ENCODE peak calls at places on chromosomes 12 and 14, in ten cellular contexts. T is stimulated activated CD4-positive, alpha-beta T cell treated with anti-CD3 and anti-CD28 coated beads, Interleukin-1b, Interleukin-23, amount 100 ng/mL, for 24 hours; Q is left cardiac atrium; W is kidney; E is left ventricle myocardium superior; J is effector memory CD8-positive, alpha-beta T cell; V is GM23248; R is WTC11; K is NCI-H2081; X is nucleus accumbens. M is an unnamed sample.
A peak's percentile ranks its signal among the peaks of the same experiment; 100 is the strongest.

GRCh38 chr12:106070147-106070546 is 68.6 kb downstream of the NUAK1 start:
- DNase-seq in R (no peak), V (no peak), E (no peak), K (no peak), Q (no peak), W (no peak), T (no peak), X (no peak), J (no peak), M (no peak)

GRCh38 chr12:14510574-14510973 is 57.1 kb downstream of the PLBD1 start:
- DNase-seq in X (no peak), R (no peak), V (no peak), K (no peak), W (no peak), Q (no peak), J (no peak), T (no peak), E (no peak), M (no peak)

GRCh38 chr14:74474376-74474775 is 18.7 kb downstream of the NPC2 start:
- DNase-seq in K (no peak), X (no peak), T (no peak), W (no peak), R (no peak), V (peak; percentile 19), Q (no peak), J (no peak), E (no peak), M (no peak)

GRCh38 chr14:56498112-56498511 is 81.5 kb upstream of the TMEM260 start:
- DNase-seq in J (no peak), T (no peak), Q (no peak), R (no peak), E (no peak), K (no peak), X (no peak), V (no peak), W (no peak), M (no peak)

GRCh38 chr12:20497707-20498106 is 129.4 kb downstream of the PDE3A start:
- DNase-seq in E (no peak), K (no peak), W (no peak), T (no peak), Q (no peak), X (no peak), V (no peak), J (no peak), R (no peak), M (no peak)

GRCh38 chr12:130438243-130438620 is 100.5 kb downstream of the PIWIL1 start:
- DNase-seq in V (no peak), T (no peak), E (no peak), R (no peak), K (no peak), J (no peak), X (no peak), Q (no peak), W (peak; percentile 36), M (no peak)

GRCh38 chr12:107650977-107651376 is 34.6 kb upstream of the PWP1 start:
- DNase-seq in T (no peak), R (no peak), E (no peak), Q (no peak), V (no peak), J (no peak), W (no peak), X (no peak), K (no peak), M (no peak)

GRCh38 chr12:1131811-1132224 is 140.8 kb downstream of the ERC1 start:
- DNase-seq in X (no peak), T (no peak), V (no peak), J (no peak), E (no peak), K (peak; percentile 64), W (no peak), R (no peak), Q (no peak), M (no peak)

GRCh38 chr12:32087301-32087700 is 19.3 kb upstream of the BICD1 start:
- DNase-seq in X (no peak), R (no peak), E (no peak), T (no peak), J (no peak), W (no peak), Q (no peak), K (no peak), V (no peak), M (no peak)

GRCh38 chr14:92686763-92687427 is 61.5 kb downstream of the LGMN start:
- DNase-seq in V (peak; percentile 83), K (peak; percentile 85), X (peak; percentile 49), R (peak; percentile 94), J (no peak), E (peak; percentile 90), W (peak; percentile 91), Q (peak; percentile 82), T (peak; percentile 25), M (peak; percentile 84)

GRCh38 chr12:47736877-47737676 is 11.8 kb upstream of the ENDOU start:
- DNase-seq in Q (peak; percentile 91), V (peak; percentile 78), K (no peak), R (peak; percentile 38), T (no peak), W (peak; percentile 96), E (peak; percentile 94), J (no peak), X (peak; percentile 69), M (no peak)

GRCh38 chr14:102419276-102419675 is 56.5 kb downstream of the TECPR2 start:
- DNase-seq in T (no peak), W (peak; percentile 50), R (no peak), Q (no peak), V (no peak), K (no peak), X (no peak), E (no peak), J (no peak), M (no peak)

GRCh38 chr12:8032242-8033152 is at the start of gene FOXJ2:
- DNase-seq in X (peak; percentile 31), K (peak; percentile 62), E (peak; percentile 90), V (peak; percentile 87), T (peak; percentile 50), R (peak; percentile 69), W (peak; percentile 94), Q (peak; percentile 83), J (peak; percentile 69), M (peak; percentile 68)

GRCh38 chr14:23376477-23377200 is at the start of gene CMTM5:
- DNase-seq in W (no peak), Q (peak; percentile 51), J (no peak), K (no peak), E (peak; percentile 63), R (peak; percentile 45), T (no peak), V (no peak), X (peak; percentile 72), M (no peak)

GRCh38 chr12:91633734-91634357 is 451.2 kb upstream of the DCN start:
- DNase-seq in J (no peak), K (no peak), E (no peak), V (no peak), Q (no peak), W (peak; percentile 68), T (no peak), R (no peak), X (no peak), M (no peak)

M was measured in GM12891.